ENCODE peak calls at places on chromosome 3, in eight cellular contexts. U is right atrium auricular region; X is EL; B is SW 1271; M is B cell; S is SK-N-DZ; K is stimulated activated CD4-positive, alpha-beta T cell treated with anti-CD3 and anti-CD28 coated beads, Interleukin-4, amount 100 ng/mL, for 48 hours; G is neural crest cell. C is an unnamed sample.

GRCh38 chr3:114558271-114558670 is 264.4 kb downstream of the TIGIT start:
- DNase-seq in U (no peak), X (peak), B (no peak), M (no peak), S (no peak), K (no peak), G (no peak), C (no peak)

GRCh38 chr3:139638518-139638917 is 39.3 kb downstream of the NMNAT3 start:
- DNase-seq in U (no peak), X (no peak), B (no peak), M (no peak), S (no peak), K (no peak), G (no peak), C (peak)

GRCh38 chr3:53244281-53244680 is 11.5 kb downstream of the TKT start:
- DNase-seq in U (no peak), X (no peak), B (no peak), M (no peak), S (no peak), K (no peak), G (no peak), C (no peak)

GRCh38 chr3:157333551-157333991 is 103.1 kb upstream of the PTX3 start:
- DNase-seq in U (no peak), X (peak), B (no peak), M (no peak), S (no peak), K (no peak), G (no peak), C (no peak)

GRCh38 chr3:9180764-9181117 is 68.7 kb downstream of the SRGAP3 start:
- DNase-seq in U (no peak), X (no peak), B (no peak), M (no peak), S (no peak), K (no peak), G (no peak), C (no peak)

GRCh38 chr3:36065321-36065720 is 315.0 kb upstream of the STAC start:
- DNase-seq in U (no peak), X (no peak), B (no peak), M (no peak), S (no peak), K (no peak), G (no peak), C (no peak)

GRCh38 chr3:73484656-73485248 is 140.0 kb downstream of the PDZRN3 start:
- DNase-seq in U (no peak), X (peak), B (no peak), M (no peak), S (no peak), K (no peak), G (no peak), C (peak)

GRCh38 chr3:73664389-73664788 is 39.6 kb upstream of the PDZRN3 start:
- DNase-seq in U (no peak), X (no peak), B (no peak), M (no peak), S (peak), K (no peak), G (no peak), C (no peak)

GRCh38 chr3:41572092-41572491 is 372.8 kb downstream of the CTNNB1 start:
- DNase-seq in U (no peak), X (no peak), B (no peak), M (no peak), S (no peak), K (no peak), G (no peak), C (no peak)

GRCh38 chr3:20258371-20258770 is 72.4 kb upstream of the SGO1 start:
- DNase-seq in U (no peak), X (peak), B (no peak), M (no peak), S (no peak), K (no peak), G (no peak), C (no peak)

C was measured in NCI-H82.